ENCODE peak calls at places on chromosomes 16 and 17, in six cellular contexts. L, G, U, H, A and E are unnamed samples.

GRCh38 chr16:16095646-16096045 is 127.6 kb downstream of the ABCC6 start:
- DNase-seq in L (no peak), G (no peak), U (no peak), H (no peak), A (no peak), E (no peak)

GRCh38 chr17:43479948-43480347 is 3.8 kb upstream of the DHX8 start:
- DNase-seq in L (no peak), G (no peak), U (no peak), H (no peak), A (no peak), E (no peak)

GRCh38 chr17:82551779-82552457 is 32.4 kb downstream of the FOXK2 start:
- DNase-seq in L (peak), G (peak), U (no peak), H (peak), A (peak), E (peak)

GRCh38 chr17:9307313-9307998 is 268.2 kb downstream of the STX8 start:
- DNase-seq in L (no peak), G (no peak), U (peak), H (no peak), A (no peak), E (no peak)

GRCh38 chr17:77227461-77228223 is 86.9 kb downstream of the SEC14L1 start:
- DNase-seq in L (no peak), G (no peak), U (no peak), H (no peak), A (no peak), E (no peak)

GRCh38 chr17:79838541-79839274 is 532 bp downstream of the CBX4 start:
- DNase-seq in L (peak), G (peak), U (no peak), H (no peak), A (peak), E (peak)

GRCh38 chr17:58082870-58083490 is at the start of gene DYNLL2:
- DNase-seq in L (peak), G (peak), U (peak), H (peak), A (peak), E (peak)

GRCh38 chr16:51382215-51382614 is 231.1 kb upstream of the SALL1 start:
- DNase-seq in L (no peak), G (no peak), U (no peak), H (no peak), A (no peak), E (no peak)

GRCh38 chr17:16814439-16814838 is 124.4 kb downstream of the CCDC144A start:
- DNase-seq in L (no peak), G (no peak), U (no peak), H (no peak), A (no peak), E (no peak)

GRCh38 chr17:48564200-48565023 is 13.7 kb downstream of the HOXB4 start:
- DNase-seq in L (no peak), G (no peak), U (no peak), H (no peak), A (no peak), E (no peak)

GRCh38 chr17:65885484-65885883 is 306.4 kb downstream of the CEP112 start:
- DNase-seq in L (no peak), G (no peak), U (no peak), H (no peak), A (no peak), E (no peak)

GRCh38 chr17:76251478-76252039 is 11.3 kb upstream of the RNF157 start:
- DNase-seq in L (no peak), G (no peak), U (no peak), H (no peak), A (no peak), E (no peak)

GRCh38 chr17:57948169-57948554 is 7.0 kb downstream of the CUEDC1 start:
- DNase-seq in L (no peak), G (no peak), U (no peak), H (no peak), A (no peak), E (no peak)

GRCh38 chr17:8122923-8123694 is 797 bp downstream of the HES7 start:
- DNase-seq in L (peak), G (peak), U (no peak), H (no peak), A (peak), E (no peak)

GRCh38 chr17:3675886-3676285 is 7.3 kb downstream of the EMC6 start:
- DNase-seq in L (no peak), G (no peak), U (no peak), H (no peak), A (no peak), E (no peak)

GRCh38 chr16:47018223-47018891 is 44.9 kb upstream of the DNAJA2 start:
- DNase-seq in L (peak), G (peak), U (peak), H (peak), A (peak), E (peak)

GRCh38 chr16:84839956-84840355 is 20.2 kb downstream of the CRISPLD2 start:
- DNase-seq in L (peak), G (peak), U (no peak), H (peak), A (peak), E (no peak)

GRCh38 chr17:50911450-50911849 is 45.3 kb upstream of the TOB1 start:
- DNase-seq in L (no peak), G (no peak), U (no peak), H (no peak), A (no peak), E (no peak)

GRCh38 chr17:39719966-39720365 is 10.4 kb downstream of the MIEN1 start:
- DNase-seq in L (no peak), G (no peak), U (no peak), H (no peak), A (no peak), E (no peak)

GRCh38 chr17:48483471-48484131 is 47.2 kb downstream of the HOXB1 start:
- DNase-seq in L (no peak), G (peak), U (no peak), H (peak), A (no peak), E (peak)

GRCh38 chr16:64280317-64280716 is 841.5 kb downstream of the CDH11 start:
- DNase-seq in L (peak), G (no peak), U (no peak), H (no peak), A (no peak), E (no peak)

GRCh38 chr16:83967838-83968482 is at the start of gene NECAB2:
- DNase-seq in L (no peak), G (peak), U (no peak), H (no peak), A (peak), E (no peak)

GRCh38 chr16:17223576-17223975 is 247.2 kb downstream of the XYLT1 start:
- DNase-seq in L (no peak), G (no peak), U (no peak), H (no peak), A (no peak), E (no peak)

GRCh38 chr16:75264531-75264998 is 13.1 kb upstream of the BCAR1 start:
- DNase-seq in L (no peak), G (no peak), U (no peak), H (no peak), A (peak), E (no peak)

GRCh38 chr17:80145076-80146075 is 1.6 kb downstream of the EIF4A3 start:
- DNase-seq in L (no peak), G (no peak), U (no peak), H (no peak), A (no peak), E (no peak)

DNA sequence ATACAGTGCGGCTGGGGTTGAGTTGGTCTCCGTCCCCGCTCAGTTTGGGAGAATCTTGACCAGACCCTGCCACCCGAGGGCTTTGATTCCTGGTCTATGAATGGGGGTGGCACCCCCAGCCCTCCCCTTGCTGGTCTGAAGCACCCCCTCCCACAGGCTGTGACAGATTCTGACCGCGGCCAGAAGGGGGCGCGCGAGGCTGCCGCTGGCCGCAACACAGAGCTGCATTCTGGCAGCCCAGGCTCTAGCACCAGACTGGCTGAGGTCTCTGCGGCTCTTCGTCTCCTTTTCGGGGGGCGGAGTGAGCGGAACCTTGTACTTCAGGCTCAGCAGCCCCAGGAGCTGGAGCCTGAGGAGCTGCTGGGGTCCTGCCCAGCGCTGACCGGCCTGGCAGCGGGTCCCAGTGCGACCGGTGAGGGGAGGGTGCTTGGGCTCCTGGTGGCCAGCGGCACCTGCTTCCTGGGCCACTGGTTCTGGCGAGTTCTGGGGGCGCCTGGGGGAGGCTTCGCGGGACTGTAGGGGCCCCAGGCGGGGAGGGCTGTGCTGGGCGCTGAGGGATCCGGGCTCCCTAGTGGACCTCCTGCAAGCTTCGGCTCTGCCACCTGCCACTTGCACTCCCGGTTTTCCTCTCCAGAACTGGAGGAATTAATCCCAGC is 1011.6 kb downstream of the KCNJ18 start:
- DNase-seq in L (peak), G (no peak), U (no peak), H (no peak), A (peak), E (peak)
- TF ChIP-seq REST in L (no peak), G (no peak), U (no peak), H (no peak), A (no peak), E (no peak)

DNA sequence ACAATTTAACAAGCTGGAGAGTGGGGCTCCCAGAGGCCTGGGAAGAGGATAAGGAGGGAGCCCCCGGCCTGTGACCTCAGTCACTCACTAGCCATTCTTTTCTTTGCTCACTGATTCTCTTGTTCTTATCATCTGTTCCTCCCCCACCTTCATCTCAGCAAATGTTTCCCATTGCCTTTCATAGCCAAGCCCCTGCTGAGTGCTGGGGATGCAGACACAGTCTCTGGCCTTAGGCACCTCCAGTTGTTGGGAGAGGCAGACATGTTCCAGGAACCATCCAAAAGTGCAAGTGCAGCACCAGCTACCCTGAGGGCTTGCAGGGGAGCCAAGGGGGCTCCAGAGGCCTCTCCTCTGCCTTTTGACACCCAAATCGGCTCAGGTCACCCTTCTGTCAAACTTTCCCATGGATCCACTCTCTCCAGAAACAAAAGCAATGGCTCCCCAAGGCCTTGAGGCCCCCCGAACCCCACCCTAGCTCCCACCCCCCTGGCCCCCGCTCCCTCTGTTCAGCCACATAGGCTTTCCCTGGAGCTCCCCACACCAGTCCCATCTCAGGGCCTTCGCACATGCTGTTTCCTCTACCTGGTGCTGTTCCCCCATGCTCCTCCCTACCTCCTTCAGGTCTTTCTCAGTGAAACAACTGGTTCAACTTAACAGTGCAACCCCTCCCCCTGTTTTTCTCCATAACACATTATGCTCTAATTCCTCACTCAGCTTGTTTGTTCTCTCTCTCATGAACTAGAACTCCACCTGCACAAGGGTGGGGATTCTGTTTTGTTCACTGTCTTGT is 14.9 kb upstream of the KCNJ12 start:
- DNase-seq in L (no peak), G (no peak), U (no peak), H (no peak), A (peak), E (no peak)
- TF ChIP-seq REST in L (no peak), G (no peak), U (no peak), H (no peak), A (no peak), E (no peak)

DNA sequence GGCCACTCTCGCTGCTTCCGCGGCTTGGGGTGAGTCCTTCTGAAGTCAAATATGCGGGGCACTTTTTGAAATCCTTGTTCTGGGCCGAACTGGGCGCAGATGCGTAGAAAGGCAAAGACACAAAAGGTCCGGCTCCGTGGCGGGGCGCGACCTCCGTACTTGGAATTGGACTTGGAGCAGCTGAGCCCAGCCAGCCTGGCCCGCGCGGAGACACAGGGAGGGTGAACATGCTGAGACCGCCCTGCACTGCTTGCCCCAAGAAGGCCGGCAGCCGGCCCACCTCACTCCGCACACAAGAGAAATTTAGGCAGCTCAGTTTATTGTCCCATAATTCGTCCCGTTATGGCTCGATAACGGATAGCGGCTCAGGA is 72.2 kb downstream of the CES1 start:
- DNase-seq in L (no peak), G (no peak), U (no peak), H (no peak), A (no peak), E (no peak)
- TF ChIP-seq REST in L (no peak), G (no peak), U (no peak), H (no peak), A (no peak), E (no peak)

GRCh38 chr16:7160093-7160492 is 172.6 kb upstream of the RBFOX1 start:
- DNase-seq in L (no peak), G (no peak), U (no peak), H (no peak), A (no peak), E (no peak)

GRCh38 chr16:7158481-7158880 is 174.2 kb upstream of the RBFOX1 start:
- DNase-seq in L (no peak), G (no peak), U (no peak), H (no peak), A (no peak), E (no peak)

GRCh38 chr16:7167651-7168050 is 165.0 kb upstream of the RBFOX1 start:
- DNase-seq in L (no peak), G (no peak), U (no peak), H (no peak), A (no peak), E (no peak)

GRCh38 chr16:7161886-7162285 is 170.8 kb upstream of the RBFOX1 start:
- DNase-seq in L (no peak), G (no peak), U (no peak), H (no peak), A (no peak), E (no peak)
- TF ChIP-seq REST in L (no peak), G (no peak), U (no peak), H (no peak), A (no peak), E (no peak)

GRCh38 chr16:31216116-31216469 is 842 bp downstream of the PYDC1 start:
- DNase-seq in L (no peak), G (no peak), U (no peak), H (no peak), A (no peak), E (no peak)

GRCh38 chr16:31216552-31217530 is at the start of gene PYDC1:
- DNase-seq in L (no peak), G (peak), U (no peak), H (no peak), A (no peak), E (no peak)

GRCh38 chr16:31214705-31215286 is 877 bp downstream of the TRIM72 start:
- DNase-seq in L (no peak), G (peak), U (no peak), H (no peak), A (peak), E (no peak)

GRCh38 chr16:31213877-31214704 is at the start of gene TRIM72:
- DNase-seq in L (no peak), G (no peak), U (no peak), H (peak), A (no peak), E (no peak)

DNA sequence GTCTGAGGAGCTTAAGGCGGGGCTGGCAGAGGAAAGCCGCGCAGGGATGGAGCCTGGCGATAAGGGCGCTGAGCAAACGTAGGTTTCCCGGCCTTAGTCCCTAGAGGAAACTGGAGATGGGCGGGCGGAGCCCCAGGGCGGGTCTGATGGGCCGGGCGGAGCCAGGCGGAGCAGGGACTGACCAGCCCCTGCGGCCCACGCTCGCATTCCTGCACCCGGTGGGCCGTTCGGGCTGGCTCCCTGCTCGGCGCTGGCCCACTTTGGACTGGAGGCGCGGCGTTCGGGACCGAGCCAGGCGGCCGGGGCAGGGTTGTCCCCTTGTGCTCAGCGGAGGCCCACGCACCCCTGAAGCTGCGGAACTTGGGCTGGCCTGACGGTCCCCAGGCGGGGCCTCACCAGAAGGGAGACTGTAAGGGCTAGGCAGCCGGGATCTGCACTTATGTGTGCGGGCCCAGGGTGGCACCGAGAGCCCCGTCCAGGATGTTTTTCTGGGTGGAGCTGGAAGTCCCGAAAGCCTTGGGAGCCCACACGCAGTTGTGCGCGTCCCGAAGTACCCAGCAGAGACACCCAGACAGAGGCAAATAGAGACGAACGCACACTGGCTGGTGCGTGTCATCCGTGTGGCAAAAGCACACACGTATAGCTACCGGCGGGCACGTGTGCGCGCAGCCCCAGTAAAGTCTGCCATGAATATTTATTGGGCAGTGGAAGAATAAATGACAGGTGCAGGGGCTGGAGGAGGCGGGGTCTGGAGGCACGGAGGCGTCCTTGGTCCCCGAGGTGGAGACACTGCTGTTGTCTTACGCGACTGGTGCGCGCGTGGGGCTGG is 1.4 kb downstream of the PYDC1 start:
- DNase-seq in L (peak), G (peak), U (no peak), H (peak), A (peak), E (no peak)
- TF ChIP-seq REST in L (no peak), G (no peak), U (no peak), H (no peak), A (no peak), E (no peak)

GRCh38 chr17:63514477-63514876 is 8.7 kb upstream of the KCNH6 start:
- DNase-seq in L (no peak), G (no peak), U (no peak), H (no peak), A (no peak), E (no peak)
- TF ChIP-seq REST in L (no peak), G (no peak), U (no peak), H (no peak), A (no peak), E (no peak)

DNA sequence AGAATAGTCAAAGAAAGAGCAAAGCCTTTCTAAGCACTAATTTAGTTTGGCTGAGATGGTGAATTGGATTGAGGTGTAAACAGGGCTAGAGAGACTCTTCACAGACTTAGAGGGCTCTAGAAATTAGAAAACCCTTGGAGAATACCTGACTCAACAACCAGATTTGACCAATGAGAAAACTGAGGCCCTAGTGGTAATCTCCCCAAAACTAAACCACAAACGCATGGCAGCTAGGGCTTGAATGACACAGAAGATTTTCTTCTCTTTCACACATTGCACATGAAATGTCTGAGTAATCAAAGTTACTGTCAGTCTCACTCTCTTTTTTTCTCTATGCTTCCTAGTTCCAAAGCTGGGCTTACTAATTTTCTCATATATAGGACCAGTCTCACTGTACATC is 314.5 kb upstream of the KCNJ16 start:
- DNase-seq in L (no peak), G (no peak), U (no peak), H (no peak), A (no peak), E (no peak)
- TF ChIP-seq REST in L (no peak), G (no peak), U (no peak), H (no peak), A (no peak), E (no peak)

DNA sequence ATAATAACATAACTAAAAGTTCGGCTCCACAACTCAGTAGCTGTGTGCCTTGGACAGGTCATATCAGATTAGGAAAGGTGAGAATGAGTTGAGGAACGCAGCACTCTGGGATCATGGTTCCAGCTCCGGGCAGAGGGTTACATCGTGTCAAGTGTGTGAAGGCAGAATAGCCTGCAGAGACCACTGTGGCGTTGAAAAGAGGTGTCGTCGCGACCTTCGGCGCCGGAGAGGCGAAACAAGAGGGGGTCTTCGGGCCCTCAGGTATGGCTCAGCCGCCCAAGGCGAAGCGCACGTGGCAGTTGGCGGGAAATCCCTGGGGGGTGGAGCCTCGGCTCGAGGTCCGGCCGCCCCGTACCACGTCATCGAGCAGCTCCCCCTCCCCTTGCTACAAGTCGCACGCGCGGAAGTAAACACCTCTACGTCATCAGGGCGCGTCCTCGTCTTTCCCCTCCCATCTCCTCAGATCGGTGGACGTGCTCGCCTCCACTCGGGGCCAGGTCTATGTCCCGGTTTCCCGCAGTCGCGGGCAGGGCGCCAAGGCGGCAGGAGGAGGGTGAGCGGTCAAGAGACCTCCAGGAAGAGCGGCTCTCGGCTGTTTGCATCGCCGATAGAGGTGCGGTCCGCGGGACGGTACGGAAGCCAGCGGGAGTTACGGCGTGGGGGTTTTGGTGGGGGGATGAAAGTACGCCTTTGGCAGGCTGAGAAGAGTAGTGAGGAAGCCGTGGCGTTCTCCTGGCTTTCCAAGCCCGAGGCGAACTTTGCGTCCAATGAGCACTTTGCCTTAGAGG is at the start of gene DHX40:
- DNase-seq in L (peak), G (peak), U (peak), H (peak), A (peak), E (peak)
- TF ChIP-seq REST in L (no peak), G (no peak), U (no peak), H (no peak), A (peak), E (no peak)

GRCh38 chr17:62014526-62014925 is 50.6 kb downstream of the MED13 start:
- DNase-seq in L (no peak), G (no peak), U (no peak), H (no peak), A (no peak), E (no peak)
- TF ChIP-seq REST in L (no peak), G (no peak), U (no peak), H (no peak), A (no peak), E (no peak)